ENCODE peak calls at places on chromosome 7, in ten cellular contexts. O is DND-41, U is gastrocnemius medialis, I is right atrium auricular region, Z is HCT116, X is A549, N is Peyer's patch, S is Panc1, H is mucosa of descending colon, J is ovary. K is an unnamed sample.

GRCh38 chr7:95517870-95518269 is 32.1 kb downstream of the ASB4 start:
- DNase-seq in S (no peak), U (no peak), Z (no peak), N (no peak), O (no peak), X (no peak), J (no peak), I (no peak), H (no peak), K (no peak)

GRCh38 chr7:130921391-130922180 is 187.6 kb upstream of the KLF14 start:
- DNase-seq in J (peak; percentile 66), U (no peak), X (no peak), H (no peak), S (no peak), Z (no peak), I (peak; percentile 87), N (peak; percentile 15), O (no peak), K (no peak)

GRCh38 chr7:114085592-114086490 is 167.0 kb upstream of the PPP1R3A start:
- DNase-seq in X (peak; percentile 40), N (no peak), I (peak; percentile 83), S (no peak), U (peak; percentile 93), J (peak; percentile 88), H (peak; percentile 88), O (no peak), Z (peak; percentile 64), K (peak; percentile 85)

GRCh38 chr7:118762451-118762850 is 537.9 kb downstream of the ANKRD7 start:
- DNase-seq in S (no peak), J (no peak), Z (no peak), H (no peak), I (no peak), N (no peak), X (no peak), U (no peak), O (no peak), K (no peak)

GRCh38 chr7:114086906-114087651 is 168.3 kb upstream of the PPP1R3A start:
- DNase-seq in J (peak; percentile 47), X (no peak), I (no peak), Z (no peak), S (no peak), O (no peak), H (peak; percentile 53), N (no peak), U (peak; percentile 5), K (no peak)

GRCh38 chr7:82631998-82632397 is 188.4 kb upstream of the CACNA2D1 start:
- DNase-seq in O (no peak), J (no peak), H (no peak), I (no peak), N (no peak), U (no peak), Z (no peak), S (no peak), X (no peak), K (no peak)

GRCh38 chr7:157685430-157686284 is 348.9 kb downstream of the DNAJB6 start:
- DNase-seq in S (no peak), N (no peak), I (no peak), Z (no peak), X (no peak), U (no peak), O (no peak), H (no peak), J (peak; percentile 10), K (no peak)

GRCh38 chr7:76037310-76037709 is 10.5 kb downstream of the STYXL1 start:
- DNase-seq in S (no peak), Z (no peak), O (no peak), H (no peak), I (no peak), J (no peak), U (peak; percentile 49), X (peak; percentile 17), N (no peak), K (no peak)

GRCh38 chr7:98856021-98856422 is 13.8 kb downstream of the TMEM130 start:
- DNase-seq in U (no peak), O (no peak), H (no peak), X (no peak), S (no peak), I (no peak), J (no peak), N (no peak), Z (no peak), K (no peak)

GRCh38 chr7:137882261-137882668 is 35.5 kb upstream of the DGKI start:
- DNase-seq in O (no peak), J (no peak), X (peak; percentile 74), N (no peak), I (no peak), Z (peak; percentile 85), S (peak; percentile 61), H (no peak), U (peak; percentile 53), K (no peak)

GRCh38 chr7:157739056-157739455 is 402.3 kb downstream of the DNAJB6 start:
- DNase-seq in S (no peak), N (no peak), J (no peak), U (no peak), H (peak; percentile 0), I (no peak), O (no peak), Z (no peak), X (no peak), K (no peak)

GRCh38 chr7:105649727-105650381 is 68.6 kb upstream of the EFCAB10 start:
- DNase-seq in J (no peak), U (no peak), X (peak; percentile 26), N (no peak), S (no peak), H (no peak), I (no peak), O (no peak), Z (no peak), K (no peak)

GRCh38 chr7:31890751-31891150 is 179.5 kb downstream of the PDE1C start:
- DNase-seq in N (no peak), Z (no peak), X (no peak), U (no peak), I (no peak), H (no peak), J (no peak), S (no peak), O (no peak), K (no peak)

GRCh38 chr7:158911145-158911544 is 54.8 kb downstream of the DYNC2I1 start:
- DNase-seq in H (no peak), U (no peak), I (no peak), J (no peak), S (no peak), O (no peak), N (no peak), X (no peak), Z (no peak), K (no peak)

DNA sequence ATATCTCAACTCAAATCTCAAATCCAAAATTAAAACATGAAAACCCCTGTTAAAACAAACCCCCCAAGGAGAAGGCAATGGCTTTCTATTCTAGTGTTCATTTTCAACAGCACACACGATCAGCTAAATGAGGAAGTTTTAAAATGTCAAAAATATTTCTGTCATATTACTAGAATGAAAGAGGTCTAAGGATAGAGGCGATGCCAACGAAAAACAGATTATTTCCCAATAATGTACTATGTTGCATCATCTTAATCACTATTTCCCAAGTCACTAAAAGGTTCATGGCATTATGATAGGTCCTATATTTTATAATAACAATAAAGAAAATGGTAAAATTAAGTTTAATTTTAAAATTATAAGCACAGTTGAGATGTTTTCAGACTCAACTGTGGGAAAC is 10.1 kb downstream of the CNOT4 start:
- DNase-seq in N (no peak), X (no peak), H (no peak), O (no peak), Z (no peak), U (no peak), S (no peak), I (no peak), J (no peak), K (no peak)
- H3K4me1 ChIP-seq in N (peaks cover 15% of the 10 kb centered on the region), X (peaks cover 13% of the 10 kb centered on the region), H (peaks cover 4% of the 10 kb centered on the region), O (no peaks in the 10 kb centered on the region), Z (no peaks in the 10 kb centered on the region), U (peaks cover 43% of the 10 kb centered on the region), S (no peaks in the 10 kb centered on the region), I (no peaks in the 10 kb centered on the region), J (peaks cover 14% of the 10 kb centered on the region), K (peaks cover 2% of the 10 kb centered on the region)

GRCh38 chr7:50332241-50333176 is 28.0 kb downstream of the IKZF1 start:
- DNase-seq in H (no peak), U (no peak), Z (no peak), I (no peak), N (no peak), X (no peak), S (no peak), O (no peak), J (no peak), K (no peak)

GRCh38 chr7:50331564-50332208 is 27.2 kb downstream of the IKZF1 start:
- DNase-seq in U (no peak), O (peak; percentile 61), H (no peak), N (no peak), S (no peak), I (no peak), J (no peak), Z (no peak), X (no peak), K (no peak)

GRCh38 chr7:50335230-50335794 is 30.8 kb downstream of the IKZF1 start:
- DNase-seq in U (no peak), N (no peak), O (no peak), J (no peak), H (no peak), Z (no peak), S (no peak), X (no peak), I (no peak), K (no peak)

GRCh38 chr7:50334341-50334994 is 30.0 kb downstream of the IKZF1 start:
- DNase-seq in H (no peak), S (no peak), I (no peak), N (no peak), X (no peak), Z (no peak), J (no peak), O (no peak), U (no peak), K (no peak)

GRCh38 chr7:50333266-50333665 is 28.8 kb downstream of the IKZF1 start:
- DNase-seq in N (peak; percentile 62), H (no peak), Z (no peak), X (no peak), S (no peak), I (no peak), O (peak; percentile 85), J (no peak), U (no peak), K (no peak)
- H3K4me3 ChIP-seq in N (no peak overlapping the region), H (no peak overlapping the region), Z (no peak overlapping the region), X (no peak overlapping the region), S (no peak overlapping the region), I (no peak overlapping the region), O (peak overlapping the region; percentile 49), J (no peak overlapping the region), U (no peak overlapping the region), K (no peak overlapping the region)

GRCh38 chr7:91239171-91239604 is 25.0 kb upstream of the FZD1 start:
- DNase-seq in U (no peak), X (no peak), Z (no peak), N (no peak), H (no peak), J (no peak), O (no peak), S (no peak), I (no peak), K (no peak)
- TF ChIP-seq CTCF in U (no peak), X (no peak), Z (no peak), N (no peak), H (no peak), J (no peak), O (no peak), S (no peak), I (no peak), K (no peak)

DNA sequence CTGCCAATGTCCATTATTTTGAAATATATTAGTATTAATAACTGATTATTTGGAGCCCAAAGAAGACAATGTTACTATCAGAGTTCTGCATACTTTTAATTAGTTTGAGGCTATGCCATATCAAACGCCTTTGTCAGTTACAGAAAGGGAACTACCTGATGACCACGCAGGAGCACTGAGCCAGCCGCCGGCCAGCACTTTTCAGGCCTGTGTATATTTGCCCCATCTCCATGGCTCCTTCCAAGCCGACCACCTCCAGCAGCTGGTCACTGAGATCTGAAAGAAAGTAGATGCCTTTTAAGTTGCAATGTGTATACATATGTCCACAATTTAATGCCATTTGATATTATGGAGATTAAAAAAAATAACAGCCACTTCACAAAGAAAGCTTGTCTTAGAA is 188.4 kb upstream of the ETV1 start:
- DNase-seq in X (no peak), J (no peak), H (no peak), O (no peak), S (no peak), Z (no peak), I (no peak), U (no peak), N (no peak), K (no peak)
- H3K4me1 ChIP-seq in X (no peaks in the 10 kb centered on the region), J (no peaks in the 10 kb centered on the region), H (no peaks in the 10 kb centered on the region), O (no peaks in the 10 kb centered on the region), S (no peaks in the 10 kb centered on the region), Z (no peaks in the 10 kb centered on the region), I (no peaks in the 10 kb centered on the region), U (no peaks in the 10 kb centered on the region), N (no peaks in the 10 kb centered on the region), K (no peaks in the 10 kb centered on the region)